ENCODE peak calls at places on chromosomes 2 and 18, in seven cellular contexts. One of them, this sample, is unnamed. For H3K27me3, the result is how much of the 10 kb centered on the place peaks cover.

GRCh38 chr2:101012706-101013181 is 10.7 kb downstream of the RPL31 start:
- DNase-seq in testis: peak
- DNase-seq in brain microvascular endothelial cell: peak
- DNase-seq in Panc1: no peak
- DNase-seq in psoas muscle: no peak
- DNase-seq in CD8-positive, alpha-beta T cell: peak
- DNase-seq in fibroblast of lung: peak
- DNase-seq in this sample: peak

GRCh38 chr18:2654828-2655152 is 736 bp upstream of the SMCHD1 start:
- DNase-seq in testis: no peak
- DNase-seq in brain microvascular endothelial cell: no peak
- DNase-seq in Panc1: no peak
- DNase-seq in psoas muscle: no peak
- DNase-seq in CD8-positive, alpha-beta T cell: no peak
- DNase-seq in fibroblast of lung: peak
- DNase-seq in this sample: no peak

GRCh38 chr2:37776487-37776886 is 105.0 kb upstream of the CDC42EP3 start:
- DNase-seq in testis: no peak
- DNase-seq in brain microvascular endothelial cell: peak
- DNase-seq in Panc1: no peak
- DNase-seq in psoas muscle: no peak
- DNase-seq in CD8-positive, alpha-beta T cell: no peak
- DNase-seq in fibroblast of lung: peak
- DNase-seq in this sample: no peak

GRCh38 chr2:8653485-8653884 is 28.4 kb upstream of the ID2 start:
- DNase-seq in testis: no peak
- DNase-seq in brain microvascular endothelial cell: no peak
- DNase-seq in Panc1: no peak
- DNase-seq in psoas muscle: no peak
- DNase-seq in CD8-positive, alpha-beta T cell: no peak
- DNase-seq in fibroblast of lung: no peak
- DNase-seq in this sample: no peak

GRCh38 chr2:51018145-51018544 is 13.8 kb downstream of the NRXN1 start:
- DNase-seq in testis: no peak
- DNase-seq in brain microvascular endothelial cell: no peak
- DNase-seq in Panc1: no peak
- DNase-seq in psoas muscle: no peak
- DNase-seq in CD8-positive, alpha-beta T cell: no peak
- DNase-seq in fibroblast of lung: no peak
- DNase-seq in this sample: no peak

GRCh38 chr18:22831441-22831904 is 101.7 kb upstream of the RBBP8 start:
- DNase-seq in testis: no peak
- DNase-seq in brain microvascular endothelial cell: peak
- DNase-seq in Panc1: no peak
- DNase-seq in psoas muscle: no peak
- DNase-seq in CD8-positive, alpha-beta T cell: no peak
- DNase-seq in fibroblast of lung: peak
- DNase-seq in this sample: peak

GRCh38 chr2:185618630-185619029 is 120.0 kb upstream of the FSIP2 start:
- DNase-seq in testis: no peak
- DNase-seq in brain microvascular endothelial cell: peak
- DNase-seq in Panc1: no peak
- DNase-seq in psoas muscle: no peak
- DNase-seq in CD8-positive, alpha-beta T cell: no peak
- DNase-seq in fibroblast of lung: no peak
- DNase-seq in this sample: no peak

GRCh38 chr2:120912101-120912985 is 176.7 kb downstream of the GLI2 start:
- DNase-seq in testis: peak
- DNase-seq in brain microvascular endothelial cell: no peak
- DNase-seq in Panc1: no peak
- DNase-seq in psoas muscle: peak
- DNase-seq in CD8-positive, alpha-beta T cell: no peak
- DNase-seq in fibroblast of lung: peak
- DNase-seq in this sample: peak

GRCh38 chr2:230144348-230144747 is 75.4 kb downstream of the SP110 start:
- DNase-seq in testis: no peak
- DNase-seq in brain microvascular endothelial cell: no peak
- DNase-seq in Panc1: no peak
- DNase-seq in psoas muscle: no peak
- DNase-seq in CD8-positive, alpha-beta T cell: no peak
- DNase-seq in fibroblast of lung: no peak
- DNase-seq in this sample: no peak

GRCh38 chr18:79439201-79440023 is 43.7 kb downstream of the NFATC1 start:
- DNase-seq in testis: no peak
- DNase-seq in brain microvascular endothelial cell: no peak
- DNase-seq in Panc1: no peak
- DNase-seq in psoas muscle: peak
- DNase-seq in CD8-positive, alpha-beta T cell: no peak
- DNase-seq in fibroblast of lung: no peak
- DNase-seq in this sample: no peak

GRCh38 chr2:81981616-81982015 is 1677.1 kb upstream of the LRRTM1 start:
- DNase-seq in testis: no peak
- DNase-seq in brain microvascular endothelial cell: no peak
- DNase-seq in Panc1: no peak
- DNase-seq in psoas muscle: no peak
- DNase-seq in CD8-positive, alpha-beta T cell: no peak
- DNase-seq in fibroblast of lung: no peak
- DNase-seq in this sample: no peak

GRCh38 chr2:74290466-74291216 is 52.6 kb downstream of the SLC4A5 start:
- DNase-seq in testis: no peak
- DNase-seq in brain microvascular endothelial cell: no peak
- DNase-seq in Panc1: no peak
- DNase-seq in psoas muscle: no peak
- DNase-seq in CD8-positive, alpha-beta T cell: peak
- DNase-seq in fibroblast of lung: no peak
- DNase-seq in this sample: peak

GRCh38 chr2:173865976-173866857 is 99.0 kb downstream of the SP3 start:
- DNase-seq in testis: no peak
- DNase-seq in brain microvascular endothelial cell: no peak
- DNase-seq in Panc1: no peak
- DNase-seq in psoas muscle: no peak
- DNase-seq in CD8-positive, alpha-beta T cell: no peak
- DNase-seq in fibroblast of lung: no peak
- DNase-seq in this sample: no peak

GRCh38 chr2:137929504-137929886 is 34.8 kb upstream of the HNMT start:
- DNase-seq in testis: no peak
- DNase-seq in brain microvascular endothelial cell: no peak
- DNase-seq in Panc1: no peak
- DNase-seq in psoas muscle: no peak
- DNase-seq in CD8-positive, alpha-beta T cell: no peak
- DNase-seq in fibroblast of lung: no peak
- DNase-seq in this sample: no peak

GRCh38 chr2:191521608-191522208 is 156.2 kb upstream of the NABP1 start:
- DNase-seq in testis: no peak
- DNase-seq in brain microvascular endothelial cell: no peak
- DNase-seq in Panc1: peak
- DNase-seq in psoas muscle: no peak
- DNase-seq in CD8-positive, alpha-beta T cell: no peak
- DNase-seq in fibroblast of lung: peak
- DNase-seq in this sample: no peak

GRCh38 chr2:215028231-215028630 is 110.2 kb downstream of the ABCA12 start:
- DNase-seq in testis: no peak
- DNase-seq in brain microvascular endothelial cell: peak
- DNase-seq in Panc1: no peak
- DNase-seq in psoas muscle: no peak
- DNase-seq in CD8-positive, alpha-beta T cell: no peak
- DNase-seq in fibroblast of lung: peak
- DNase-seq in this sample: no peak

GRCh38 chr18:76209597-76209996 is 285.4 kb downstream of the ZNF516 start:
- DNase-seq in testis: no peak
- DNase-seq in brain microvascular endothelial cell: no peak
- DNase-seq in Panc1: peak
- DNase-seq in psoas muscle: no peak
- DNase-seq in CD8-positive, alpha-beta T cell: no peak
- DNase-seq in fibroblast of lung: peak
- DNase-seq in this sample: no peak

GRCh38 chr2:51673628-51674027 is 641.7 kb upstream of the NRXN1 start:
- DNase-seq in testis: no peak
- DNase-seq in brain microvascular endothelial cell: no peak
- DNase-seq in Panc1: no peak
- DNase-seq in psoas muscle: no peak
- DNase-seq in CD8-positive, alpha-beta T cell: no peak
- DNase-seq in fibroblast of lung: no peak
- DNase-seq in this sample: no peak

GRCh38 chr2:246489-247145 is 17.2 kb downstream of the SH3YL1 start:
- DNase-seq in testis: peak
- DNase-seq in brain microvascular endothelial cell: peak
- DNase-seq in Panc1: peak
- DNase-seq in psoas muscle: no peak
- DNase-seq in CD8-positive, alpha-beta T cell: no peak
- DNase-seq in fibroblast of lung: peak
- DNase-seq in this sample: peak

GRCh38 chr2:11850082-11850481 is 103.7 kb downstream of the LPIN1 start:
- DNase-seq in testis: no peak
- DNase-seq in brain microvascular endothelial cell: no peak
- DNase-seq in Panc1: no peak
- DNase-seq in psoas muscle: no peak
- DNase-seq in CD8-positive, alpha-beta T cell: no peak
- DNase-seq in fibroblast of lung: no peak
- DNase-seq in this sample: no peak

GRCh38 chr2:215137741-215138340 is 585 bp downstream of the ABCA12 start:
- DNase-seq in testis: no peak
- DNase-seq in brain microvascular endothelial cell: peak
- DNase-seq in Panc1: no peak
- DNase-seq in psoas muscle: no peak
- DNase-seq in CD8-positive, alpha-beta T cell: no peak
- DNase-seq in fibroblast of lung: peak
- DNase-seq in this sample: no peak

GRCh38 chr2:151205601-151206000 is 56.1 kb downstream of the RBM43 start:
- DNase-seq in testis: no peak
- DNase-seq in brain microvascular endothelial cell: no peak
- DNase-seq in Panc1: no peak
- DNase-seq in psoas muscle: no peak
- DNase-seq in CD8-positive, alpha-beta T cell: no peak
- DNase-seq in fibroblast of lung: no peak
- DNase-seq in this sample: no peak

GRCh38 chr2:151200844-151201243 is 60.8 kb downstream of the RBM43 start:
- DNase-seq in testis: no peak
- DNase-seq in brain microvascular endothelial cell: no peak
- DNase-seq in Panc1: no peak
- DNase-seq in psoas muscle: no peak
- DNase-seq in CD8-positive, alpha-beta T cell: no peak
- DNase-seq in fibroblast of lung: no peak
- DNase-seq in this sample: no peak

GRCh38 chr2:151207100-151207499 is 54.6 kb downstream of the RBM43 start:
- DNase-seq in testis: no peak
- DNase-seq in brain microvascular endothelial cell: no peak
- DNase-seq in Panc1: no peak
- DNase-seq in psoas muscle: no peak
- DNase-seq in CD8-positive, alpha-beta T cell: no peak
- DNase-seq in fibroblast of lung: no peak
- DNase-seq in this sample: no peak

GRCh38 chr2:151206446-151206968 is 55.2 kb downstream of the RBM43 start:
- DNase-seq in testis: no peak
- DNase-seq in brain microvascular endothelial cell: no peak
- DNase-seq in Panc1: no peak
- DNase-seq in psoas muscle: no peak
- DNase-seq in CD8-positive, alpha-beta T cell: no peak
- DNase-seq in fibroblast of lung: no peak
- DNase-seq in this sample: no peak

GRCh38 chr2:151204720-151205119 is 56.9 kb downstream of the RBM43 start:
- DNase-seq in testis: no peak
- DNase-seq in brain microvascular endothelial cell: no peak
- DNase-seq in Panc1: no peak
- DNase-seq in psoas muscle: no peak
- DNase-seq in CD8-positive, alpha-beta T cell: no peak
- DNase-seq in fibroblast of lung: no peak
- DNase-seq in this sample: no peak
- H3K27ac ChIP-seq in testis: no peak
- H3K27ac ChIP-seq in brain microvascular endothelial cell: no peak
- H3K27ac ChIP-seq in Panc1: no peak
- H3K27ac ChIP-seq in psoas muscle: no peak
- H3K27ac ChIP-seq in CD8-positive, alpha-beta T cell: no peak
- H3K27ac ChIP-seq in fibroblast of lung: no peak
- H3K27ac ChIP-seq in this sample: no peak

DNA sequence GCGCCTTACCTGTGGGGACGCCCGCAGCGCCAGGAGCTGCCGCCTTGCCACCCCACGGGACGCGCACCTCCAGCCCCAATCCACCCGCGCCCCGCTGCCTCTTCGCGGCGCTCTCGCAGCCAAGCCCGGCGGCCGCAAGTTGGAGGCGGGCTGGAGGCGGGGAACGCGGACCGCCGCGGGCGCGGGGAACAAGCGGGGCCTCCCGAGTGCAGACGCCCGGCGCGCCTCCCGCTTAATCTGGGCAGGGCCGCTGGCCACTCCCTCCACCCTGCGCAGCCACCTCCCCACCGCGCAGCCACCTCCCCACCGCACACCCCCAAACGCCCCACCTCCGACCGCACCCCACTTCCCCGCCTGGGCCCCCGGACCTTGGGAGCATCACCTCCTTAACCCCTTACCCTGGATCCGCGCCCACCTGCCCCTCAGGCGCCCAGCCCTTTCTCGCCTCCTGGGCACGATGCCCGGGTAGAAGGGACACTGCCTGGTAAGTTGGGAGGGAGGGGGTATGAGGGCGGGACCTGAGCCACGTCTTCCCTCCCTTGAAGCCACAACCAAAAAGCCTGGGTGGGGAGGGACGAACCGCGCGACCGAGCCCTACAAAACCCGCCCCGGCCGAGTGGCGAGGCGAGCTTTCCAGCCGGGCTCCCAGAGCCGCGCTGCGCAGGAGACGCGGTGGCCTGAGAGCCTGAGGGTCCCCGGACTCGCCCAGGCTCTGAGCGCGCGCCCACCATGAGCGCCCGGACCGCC is at the start of the genes COL4A3 and COL4A4:
- DNase-seq in testis: peak
- DNase-seq in brain microvascular endothelial cell: no peak
- DNase-seq in Panc1: no peak
- DNase-seq in psoas muscle: peak
- DNase-seq in CD8-positive, alpha-beta T cell: no peak
- DNase-seq in fibroblast of lung: no peak
- DNase-seq in this sample: peak
- H3K27me3 ChIP-seq in testis: under half
- H3K27me3 ChIP-seq in brain microvascular endothelial cell: under half
- H3K27me3 ChIP-seq in Panc1: under half
- H3K27me3 ChIP-seq in psoas muscle: under half
- H3K27me3 ChIP-seq in CD8-positive, alpha-beta T cell: under half
- H3K27me3 ChIP-seq in fibroblast of lung: under half
- H3K27me3 ChIP-seq in this sample: under half

GRCh38 chr2:68196120-68196716 is 38.5 kb downstream of the PNO1 start:
- DNase-seq in testis: peak
- DNase-seq in brain microvascular endothelial cell: peak
- DNase-seq in Panc1: no peak
- DNase-seq in psoas muscle: no peak
- DNase-seq in CD8-positive, alpha-beta T cell: peak
- DNase-seq in fibroblast of lung: peak
- DNase-seq in this sample: peak
- TF ChIP-seq CTCF in testis: peak
- TF ChIP-seq CTCF in brain microvascular endothelial cell: no peak
- TF ChIP-seq CTCF in Panc1: peak
- TF ChIP-seq CTCF in psoas muscle: peak
- TF ChIP-seq CTCF in CD8-positive, alpha-beta T cell: peak
- TF ChIP-seq CTCF in fibroblast of lung: peak
- TF ChIP-seq CTCF in this sample: peak

DNA sequence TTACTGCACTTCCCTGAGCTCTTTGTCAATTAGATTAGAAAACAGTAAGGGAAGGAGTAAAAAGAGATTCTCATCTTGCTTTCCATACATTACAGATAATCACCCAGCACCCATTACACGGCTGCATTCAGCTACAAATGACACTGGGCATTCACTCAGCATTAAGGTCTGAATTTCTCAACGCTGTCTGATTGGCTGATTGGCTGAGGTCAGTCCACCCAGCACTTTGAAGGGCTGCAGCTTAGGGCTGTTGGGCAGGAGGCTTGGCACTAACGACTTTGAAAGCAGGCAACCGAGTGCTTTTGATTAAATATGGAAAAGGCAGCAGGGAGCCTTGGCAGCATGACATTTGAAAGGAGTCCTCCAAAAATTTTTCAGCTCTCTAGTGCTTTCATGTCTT is 253.0 kb downstream of the DCDC2C start:
- DNase-seq in testis: no peak
- DNase-seq in brain microvascular endothelial cell: no peak
- DNase-seq in Panc1: no peak
- DNase-seq in psoas muscle: no peak
- DNase-seq in CD8-positive, alpha-beta T cell: no peak
- DNase-seq in fibroblast of lung: no peak
- DNase-seq in this sample: no peak
- H3K27ac ChIP-seq in testis: no peak
- H3K27ac ChIP-seq in brain microvascular endothelial cell: no peak
- H3K27ac ChIP-seq in Panc1: no peak
- H3K27ac ChIP-seq in psoas muscle: no peak
- H3K27ac ChIP-seq in CD8-positive, alpha-beta T cell: no peak
- H3K27ac ChIP-seq in fibroblast of lung: no peak
- H3K27ac ChIP-seq in this sample: no peak

This sample was measured in colonic mucosa.